ENCODE peak calls at places on chromosome 13, in nine cellular contexts. S, H, J, Z, A, P, V, F and E are unnamed samples.

GRCh38 chr13:79060216-79060615 is 345.8 kb downstream of the RBM26 start:
- DNase-seq in S (no peak), H (no peak), J (no peak), Z (no peak), A (no peak), P (no peak), V (no peak), F (no peak), E (no peak)

GRCh38 chr13:26999499-26999898 is 172.1 kb downstream of the USP12 start:
- DNase-seq in S (no peak), H (no peak), J (no peak), Z (no peak), A (no peak), P (no peak), V (peak), F (no peak), E (no peak)

GRCh38 chr13:74061939-74062595 is 72.1 kb downstream of the KLF12 start:
- DNase-seq in S (peak), H (no peak), J (no peak), Z (no peak), A (no peak), P (peak), V (no peak), F (peak), E (no peak)

GRCh38 chr13:67390462-67391093 is 160.4 kb upstream of the PCDH9 start:
- DNase-seq in S (peak), H (no peak), J (no peak), Z (peak), A (no peak), P (peak), V (no peak), F (peak), E (no peak)

GRCh38 chr13:39451301-39451700 is 151.7 kb downstream of the LHFPL6 start:
- DNase-seq in S (peak), H (no peak), J (no peak), Z (peak), A (no peak), P (peak), V (no peak), F (no peak), E (no peak)

GRCh38 chr13:27403252-27403678 is 21.2 kb upstream of the GTF3A start:
- DNase-seq in S (peak), H (no peak), J (no peak), Z (peak), A (no peak), P (peak), V (no peak), F (peak), E (no peak)

GRCh38 chr13:78046349-78046748 is 127.7 kb upstream of the EDNRB start:
- DNase-seq in S (no peak), H (no peak), J (no peak), Z (no peak), A (no peak), P (no peak), V (no peak), F (no peak), E (no peak)

GRCh38 chr13:54150851-54151250 is 1122.2 kb downstream of the OLFM4 start:
- DNase-seq in S (no peak), H (no peak), J (no peak), Z (no peak), A (no peak), P (no peak), V (no peak), F (no peak), E (no peak)

GRCh38 chr13:111474136-111475002 is 153.9 kb downstream of the TEX29 start:
- DNase-seq in S (peak), H (peak), J (peak), Z (no peak), A (no peak), P (peak), V (no peak), F (peak), E (no peak)

GRCh38 chr13:51673165-51673564 is 88.9 kb downstream of the WDFY2 start:
- DNase-seq in S (no peak), H (no peak), J (no peak), Z (no peak), A (no peak), P (no peak), V (no peak), F (no peak), E (no peak)

GRCh38 chr13:82597737-82598136 is 1284.5 kb downstream of the SLITRK1 start:
- DNase-seq in S (no peak), H (no peak), J (peak), Z (no peak), A (no peak), P (no peak), V (no peak), F (no peak), E (no peak)

GRCh38 chr13:97133955-97134354 is 88.2 kb upstream of the MBNL2 start:
- DNase-seq in S (no peak), H (peak), J (no peak), Z (no peak), A (no peak), P (no peak), V (no peak), F (no peak), E (no peak)

GRCh38 chr13:24664726-24665409 is 15.3 kb upstream of the ATP12A start:
- DNase-seq in S (peak), H (no peak), J (no peak), Z (no peak), A (no peak), P (peak), V (no peak), F (peak), E (no peak)

GRCh38 chr13:109256866-109257760 is 529.3 kb downstream of the IRS2 start:
- DNase-seq in S (peak), H (peak), J (no peak), Z (peak), A (no peak), P (peak), V (no peak), F (peak), E (no peak)

GRCh38 chr13:94657167-94657566 is 55.2 kb downstream of the SOX21 start:
- DNase-seq in S (peak), H (no peak), J (no peak), Z (no peak), A (no peak), P (peak), V (no peak), F (peak), E (no peak)

GRCh38 chr13:104869501-104869900 is 1666.0 kb downstream of the EFNB2 start:
- DNase-seq in S (no peak), H (no peak), J (no peak), Z (no peak), A (no peak), P (peak), V (no peak), F (peak), E (no peak)

GRCh38 chr13:104114111-104114510 is 1047.9 kb upstream of the SLC10A2 start:
- DNase-seq in S (no peak), H (no peak), J (no peak), Z (no peak), A (no peak), P (peak), V (no peak), F (no peak), E (no peak)

GRCh38 chr13:25380082-25380481 is 8.3 kb downstream of the ATP8A2 start:
- DNase-seq in S (no peak), H (no peak), J (no peak), Z (no peak), A (no peak), P (no peak), V (no peak), F (peak), E (no peak)

GRCh38 chr13:33015791-33016323 is 366 bp upstream of the KL start:
- DNase-seq in S (no peak), H (no peak), J (no peak), Z (no peak), A (peak), P (no peak), V (peak), F (no peak), E (no peak)

GRCh38 chr13:45108716-45109706 is 11.3 kb upstream of the GTF2F2 start:
- DNase-seq in S (peak), H (no peak), J (no peak), Z (no peak), A (no peak), P (peak), V (peak), F (peak), E (peak)

GRCh38 chr13:79445968-79446645 is 34.8 kb upstream of the NDFIP2 start:
- DNase-seq in S (no peak), H (no peak), J (no peak), Z (no peak), A (no peak), P (no peak), V (no peak), F (no peak), E (no peak)

GRCh38 chr13:25300861-25301346 is 521 bp upstream of the NUP58 start:
- DNase-seq in S (peak), H (no peak), J (peak), Z (no peak), A (peak), P (no peak), V (peak), F (no peak), E (peak)

GRCh38 chr13:91238036-91238435 is 109.5 kb upstream of the MIR17HG start:
- DNase-seq in S (no peak), H (no peak), J (no peak), Z (no peak), A (no peak), P (no peak), V (no peak), F (no peak), E (no peak)

GRCh38 chr13:92896842-92897241 is 329.8 kb upstream of the GPC6 start:
- DNase-seq in S (peak), H (peak), J (no peak), Z (peak), A (no peak), P (peak), V (no peak), F (peak), E (no peak)

GRCh38 chr13:27792393-27793218 is at the start of gene GSX1:
- DNase-seq in S (peak), H (peak), J (peak), Z (peak), A (peak), P (peak), V (peak), F (peak), E (peak)

GRCh38 chr13:78241278-78241919 is 322.8 kb upstream of the EDNRB start:
- DNase-seq in S (peak), H (peak), J (no peak), Z (peak), A (peak), P (peak), V (peak), F (peak), E (no peak)

GRCh38 chr13:32503727-32504126 is 34.9 kb downstream of the N4BP2L2 start:
- DNase-seq in S (no peak), H (peak), J (no peak), Z (no peak), A (no peak), P (no peak), V (no peak), F (no peak), E (no peak)

GRCh38 chr13:93338906-93339305 is 112.3 kb downstream of the GPC6 start:
- DNase-seq in S (peak), H (no peak), J (no peak), Z (no peak), A (no peak), P (peak), V (no peak), F (no peak), E (no peak)

GRCh38 chr13:22848539-22849052 is 332.2 kb upstream of the SGCG start:
- DNase-seq in S (no peak), H (peak), J (peak), Z (no peak), A (peak), P (no peak), V (no peak), F (no peak), E (no peak)

GRCh38 chr13:81929988-81930387 is 1589.1 kb upstream of the SPRY2 start:
- DNase-seq in S (peak), H (peak), J (no peak), Z (peak), A (no peak), P (peak), V (no peak), F (no peak), E (no peak)

GRCh38 chr13:73220966-73221720 is 162.3 kb downstream of the KLF5 start:
- DNase-seq in S (no peak), H (no peak), J (no peak), Z (no peak), A (peak), P (no peak), V (peak), F (peak), E (no peak)

GRCh38 chr13:95643814-95644598 is 500 bp downstream of the DZIP1 start:
- DNase-seq in S (peak), H (peak), J (peak), Z (peak), A (no peak), P (peak), V (no peak), F (peak), E (peak)

GRCh38 chr13:22915442-22916082 is 265.2 kb upstream of the SGCG start:
- DNase-seq in S (peak), H (no peak), J (peak), Z (peak), A (peak), P (peak), V (peak), F (peak), E (peak)

DNA sequence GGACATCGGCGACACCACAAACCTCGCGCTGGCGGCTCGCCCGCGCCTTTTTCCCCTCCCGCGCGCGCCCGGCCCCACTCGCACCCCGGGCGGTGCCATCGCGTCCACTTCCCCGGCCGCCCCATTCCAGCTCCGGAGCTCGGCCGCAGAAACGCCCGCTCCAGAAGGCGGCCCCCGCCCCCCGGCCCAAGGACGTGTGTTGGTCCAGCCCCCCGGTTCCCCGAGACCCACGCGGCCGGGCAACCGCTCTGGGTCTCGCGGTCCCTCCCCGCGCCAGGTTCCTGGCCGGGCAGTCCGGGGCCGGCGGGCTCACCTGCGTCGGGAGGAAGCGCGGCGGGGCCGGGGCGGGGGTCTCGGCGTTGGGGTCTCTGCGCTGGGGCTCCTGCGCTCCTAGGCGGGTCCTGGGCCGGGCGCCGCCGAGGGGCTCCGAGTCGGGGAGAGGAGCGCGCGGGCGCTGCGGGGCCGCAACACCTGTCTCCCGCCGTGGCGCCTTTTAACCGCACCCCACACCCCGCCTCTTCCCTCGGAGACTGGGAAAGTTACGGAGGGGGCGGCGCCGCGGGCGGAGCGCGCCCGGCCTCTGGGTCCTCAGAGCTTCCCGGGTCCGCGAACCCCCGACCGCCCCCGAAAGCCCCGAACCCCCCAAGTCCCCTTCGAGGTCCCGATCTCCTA is at the start of gene GJB2:
- DNase-seq in S (peak), H (no peak), J (peak), Z (no peak), A (peak), P (no peak), V (peak), F (no peak), E (no peak)
- TF ChIP-seq CTCF in S (no peak), H (no peak), J (no peak), Z (no peak), A (no peak), P (no peak), V (no peak), F (no peak), E (no peak)

GRCh38 chr13:30800107-30800506 is 64.8 kb downstream of the ALOX5AP start:
- DNase-seq in S (no peak), H (no peak), J (no peak), Z (no peak), A (no peak), P (no peak), V (no peak), F (no peak), E (no peak)

GRCh38 chr13:30798776-30799625 is 63.7 kb downstream of the ALOX5AP start:
- DNase-seq in S (no peak), H (peak), J (no peak), Z (no peak), A (no peak), P (peak), V (no peak), F (no peak), E (no peak)

GRCh38 chr13:30797847-30798246 is 62.5 kb downstream of the ALOX5AP start:
- DNase-seq in S (no peak), H (no peak), J (no peak), Z (no peak), A (no peak), P (no peak), V (no peak), F (no peak), E (no peak)

GRCh38 chr13:30796833-30797601 is 61.7 kb downstream of the ALOX5AP start:
- DNase-seq in S (no peak), H (no peak), J (no peak), Z (no peak), A (no peak), P (peak), V (no peak), F (peak), E (no peak)

GRCh38 chr13:30796132-30796832 is 60.9 kb downstream of the ALOX5AP start:
- DNase-seq in S (peak), H (no peak), J (no peak), Z (no peak), A (no peak), P (peak), V (no peak), F (peak), E (no peak)
- H3K4me3 ChIP-seq in S (no peak), H (no peak), J (no peak), Z (no peak), A (no peak), P (no peak), V (no peak), F (no peak), E (no peak)

DNA sequence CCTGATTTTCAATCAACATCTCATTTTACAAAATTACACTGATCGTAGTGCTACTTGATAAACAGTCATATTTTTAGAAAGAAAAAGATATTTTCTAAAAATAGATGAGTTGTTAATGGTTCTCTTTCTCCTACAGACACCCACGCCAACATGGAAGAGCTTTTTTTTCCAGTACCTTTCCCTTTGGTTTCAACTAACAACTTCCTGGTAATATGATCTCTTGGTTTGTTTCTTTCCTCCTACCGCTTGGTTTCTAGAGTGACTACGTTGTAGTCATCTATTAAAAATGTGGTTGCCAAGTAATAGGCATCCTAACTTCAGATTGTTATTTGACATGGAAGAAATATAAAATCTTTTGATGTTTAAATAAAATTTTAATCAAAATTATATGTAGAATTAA is 189.0 kb downstream of the LACC1 start:
- DNase-seq in S (peak), H (no peak), J (no peak), Z (peak), A (no peak), P (peak), V (no peak), F (peak), E (no peak)
- TF ChIP-seq CTCF in S (no peak), H (no peak), J (no peak), Z (no peak), A (no peak), P (no peak), V (no peak), F (no peak), E (no peak)

DNA sequence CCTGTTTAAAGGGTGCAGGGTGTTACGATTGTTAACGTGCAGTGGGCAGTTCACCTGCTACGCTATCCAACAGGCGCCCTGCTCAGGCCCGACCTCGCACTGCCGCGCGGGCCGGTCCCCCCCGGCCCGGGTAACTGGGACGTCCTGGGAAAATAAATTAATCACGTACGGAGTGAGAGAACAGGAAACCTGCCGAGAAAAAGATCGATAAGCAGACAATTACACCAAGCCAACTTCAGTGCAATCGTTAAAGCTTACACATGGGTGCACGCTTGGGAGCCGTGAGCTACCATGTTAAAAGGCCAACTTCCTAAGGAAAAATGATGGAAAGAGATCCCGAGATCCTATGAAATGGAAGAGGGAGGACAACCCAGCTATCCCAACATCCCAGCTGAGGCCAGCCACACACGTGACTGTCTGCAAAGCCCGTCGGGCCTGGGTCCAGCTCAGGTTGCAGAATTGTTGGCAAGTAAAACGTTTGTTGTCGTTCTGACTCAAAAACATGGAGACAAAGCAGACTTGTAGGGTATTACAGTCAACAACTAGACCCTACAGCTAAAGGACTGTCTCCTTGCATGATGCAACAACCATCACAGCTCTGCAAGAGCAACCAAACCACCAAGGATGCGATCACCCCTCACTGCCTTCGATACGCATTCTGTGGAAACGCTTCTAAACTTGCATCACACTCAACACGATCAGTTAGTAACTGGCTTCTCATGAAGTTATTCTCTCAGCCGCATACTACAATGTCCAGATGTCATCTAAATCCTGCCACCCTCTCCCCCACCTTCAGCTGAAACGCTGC is 741 bp upstream of the TUBGCP3 start:
- DNase-seq in S (no peak), H (no peak), J (no peak), Z (no peak), A (no peak), P (no peak), V (no peak), F (no peak), E (no peak)
- H3K4me3 ChIP-seq in S (peak), H (peak), J (peak), Z (peak), A (peak), P (peak), V (peak), F (peak), E (peak)

GRCh38 chr13:71219671-71220070 is 647.3 kb downstream of the DACH1 start:
- DNase-seq in S (no peak), H (no peak), J (no peak), Z (no peak), A (no peak), P (no peak), V (no peak), F (no peak), E (no peak)
- TF ChIP-seq CTCF in S (no peak), H (no peak), J (no peak), Z (no peak), A (no peak), P (no peak), V (no peak), F (no peak), E (no peak)

GRCh38 chr13:41004875-41005693 is 14.0 kb downstream of the ELF1 start:
- DNase-seq in S (no peak), H (no peak), J (no peak), Z (no peak), A (no peak), P (no peak), V (no peak), F (no peak), E (no peak)

GRCh38 chr13:41006296-41006695 is 12.8 kb downstream of the ELF1 start:
- DNase-seq in S (no peak), H (no peak), J (no peak), Z (no peak), A (no peak), P (no peak), V (no peak), F (no peak), E (no peak)

GRCh38 chr13:40996433-40997095 is 22.6 kb downstream of the ELF1 start:
- DNase-seq in S (no peak), H (no peak), J (no peak), Z (no peak), A (no peak), P (no peak), V (no peak), F (no peak), E (no peak)

GRCh38 chr13:41005709-41006108 is 13.4 kb downstream of the ELF1 start:
- DNase-seq in S (no peak), H (no peak), J (no peak), Z (no peak), A (no peak), P (no peak), V (no peak), F (no peak), E (no peak)

GRCh38 chr13:41001695-41002094 is 17.4 kb downstream of the ELF1 start:
- DNase-seq in S (no peak), H (peak), J (no peak), Z (no peak), A (no peak), P (no peak), V (no peak), F (no peak), E (no peak)
- H3K4me3 ChIP-seq in S (no peak), H (no peak), J (no peak), Z (no peak), A (no peak), P (no peak), V (no peak), F (no peak), E (no peak)